ENCODE peak calls at places on chromosomes 3 and 15, in nine cellular contexts. S is GM23338; B is AG08395; R is stimulated activated CD8-positive, alpha-beta memory T cell treated with anti-CD3 and anti-CD28 coated beads, Interleukin-15, amount 100 ng/mL, for 1 hour; W is posterior vena cava; N is pancreas; U is neural progenitor cell; V is SJSA1; M is effector memory CD8-positive, alpha-beta T cell. Y is an unnamed sample.

GRCh38 chr3:173096994-173097785 is 43.8 kb downstream of the SPATA16 start:
- DNase-seq in U (no peak), B (no peak), N (no peak), R (no peak), W (no peak), V (no peak), M (no peak), S (no peak), Y (no peak)

GRCh38 chr3:141261472-141262171 is 30.0 kb downstream of the PXYLP1 start:
- DNase-seq in S (no peak), R (no peak), B (no peak), U (no peak), N (no peak), V (no peak), W (no peak), M (no peak), Y (no peak)

GRCh38 chr15:55402707-55403106 is 5.5 kb downstream of the CCPG1 start:
- DNase-seq in R (no peak), S (no peak), V (no peak), W (no peak), N (no peak), M (no peak), U (no peak), B (no peak), Y (no peak)

GRCh38 chr3:40387001-40387894 is at the start of gene ENTPD3:
- DNase-seq in W (no peak), U (peak; percentile 66), B (no peak), V (no peak), R (no peak), M (peak; percentile 12), S (peak; percentile 87), N (peak; percentile 60), Y (no peak)

GRCh38 chr15:96338772-96339661 is 8.5 kb downstream of the NR2F2 start:
- DNase-seq in V (no peak), N (no peak), W (no peak), M (no peak), S (peak; percentile 28), R (no peak), B (no peak), U (peak; percentile 31), Y (no peak)

GRCh38 chr3:138914870-138915502 is 32.0 kb downstream of the FOXL2 start:
- DNase-seq in V (no peak), B (peak; percentile 35), R (no peak), S (peak; percentile 56), M (no peak), W (no peak), N (no peak), U (no peak), Y (no peak)

GRCh38 chr15:63887630-63888029 is 53.9 kb upstream of the HERC1 start:
- DNase-seq in M (no peak), N (no peak), R (no peak), U (no peak), V (no peak), W (peak; percentile 72), S (no peak), B (no peak), Y (no peak)

GRCh38 chr3:61903931-61904657 is 342.7 kb downstream of the PTPRG start:
- DNase-seq in W (no peak), M (no peak), N (peak; percentile 8), U (no peak), S (no peak), B (peak; percentile 27), R (no peak), V (no peak), Y (no peak)

GRCh38 chr15:68314563-68314962 is 37.0 kb downstream of the FEM1B start:
- DNase-seq in M (no peak), V (peak; percentile 26), N (peak; percentile 58), B (no peak), S (no peak), W (peak; percentile 68), U (no peak), R (no peak), Y (no peak)

GRCh38 chr15:100821327-100821726 is 58.3 kb upstream of the ALDH1A3 start:
- DNase-seq in W (no peak), S (no peak), N (no peak), B (no peak), U (no peak), V (no peak), M (no peak), R (no peak), Y (no peak)

GRCh38 chr15:40308844-40309189 is 1.1 kb upstream of the PLCB2 start:
- DNase-seq in N (no peak), B (no peak), R (no peak), W (peak; percentile 82), V (peak; percentile 69), M (no peak), U (no peak), S (peak; percentile 39), Y (no peak)

GRCh38 chr3:69207036-69207435 is 84.6 kb upstream of the LMOD3 start:
- DNase-seq in S (no peak), W (no peak), N (no peak), U (no peak), M (no peak), B (no peak), R (no peak), V (no peak), Y (no peak)

GRCh38 chr3:194315965-194316361 is 35.2 kb downstream of the CPN2 start:
- DNase-seq in M (no peak), B (no peak), N (no peak), S (no peak), R (no peak), U (no peak), W (no peak), V (no peak), Y (no peak)

GRCh38 chr15:90336705-90337141 is 15.4 kb upstream of the ZNF774 start:
- DNase-seq in R (no peak), B (peak; percentile 58), S (no peak), W (no peak), V (peak; percentile 55), M (no peak), N (no peak), U (no peak), Y (no peak)

GRCh38 chr15:67918205-67918861 is 78.5 kb upstream of the RNU6-1 start:
- DNase-seq in S (no peak), W (no peak), U (peak; percentile 60), N (no peak), V (no peak), B (no peak), M (no peak), R (no peak), Y (no peak)

GRCh38 chr3:98584563-98584962 is 8.8 kb downstream of the CPOX start:
- DNase-seq in S (no peak), B (no peak), N (no peak), M (no peak), U (no peak), R (no peak), V (no peak), W (no peak), Y (no peak)

GRCh38 chr3:71389911-71390573 is 193.5 kb downstream of the FOXP1 start:
- DNase-seq in S (peak; percentile 71), B (no peak), V (no peak), U (peak; percentile 17), M (no peak), N (peak; percentile 69), R (no peak), W (no peak), Y (no peak)

GRCh38 chr15:31151301-31152233 is 50.0 kb upstream of the TRPM1 start:
- DNase-seq in N (no peak), V (no peak), M (no peak), B (no peak), R (no peak), W (no peak), S (no peak), U (no peak), Y (no peak)

GRCh38 chr3:160616721-160617120 is 51.4 kb upstream of the KPNA4 start:
- DNase-seq in S (no peak), V (no peak), B (peak; percentile 49), N (no peak), U (no peak), W (no peak), R (no peak), M (no peak), Y (no peak)

GRCh38 chr3:154973851-154974250 is 106.3 kb upstream of the MME start:
- DNase-seq in U (no peak), S (no peak), B (no peak), V (no peak), N (no peak), W (no peak), R (no peak), M (no peak), Y (no peak)

GRCh38 chr3:141486735-141487418 is at the start of gene RASA2:
- DNase-seq in M (peak; percentile 54), S (peak; percentile 89), B (peak; percentile 90), U (peak; percentile 95), V (peak; percentile 74), R (peak; percentile 26), N (peak; percentile 64), W (peak; percentile 86), Y (peak; percentile 56)

GRCh38 chr3:179179979-179180758 is 32.0 kb downstream of the PIK3CA start:
- DNase-seq in M (no peak), U (no peak), R (no peak), S (no peak), N (no peak), B (no peak), V (no peak), W (no peak), Y (no peak)

GRCh38 chr3:123328851-123329635 is 119.8 kb downstream of the ADCY5 start:
- DNase-seq in R (peak; percentile 56), N (peak; percentile 68), M (peak; percentile 67), V (peak; percentile 71), W (peak; percentile 93), U (peak; percentile 84), B (peak; percentile 83), S (peak; percentile 87), Y (peak; percentile 66)

GRCh38 chr15:33547876-33548275 is 237.1 kb downstream of the RYR3 start:
- DNase-seq in U (peak; percentile 79), N (no peak), W (peak; percentile 82), B (peak; percentile 22), R (no peak), V (peak; percentile 46), S (peak; percentile 86), M (no peak), Y (no peak)

GRCh38 chr15:39281094-39281493 is 299.8 kb upstream of the THBS1 start:
- DNase-seq in W (no peak), U (no peak), V (no peak), M (no peak), B (no peak), N (no peak), R (no peak), S (no peak), Y (no peak)

GRCh38 chr3:63051920-63052319 is 176.7 kb upstream of the CADPS start:
- DNase-seq in N (peak; percentile 14), R (no peak), M (no peak), U (peak; percentile 8), B (no peak), W (no peak), S (peak; percentile 38), V (peak; percentile 42), Y (no peak)

GRCh38 chr3:151008699-151009098 is 36.2 kb upstream of the CLRN1 start:
- DNase-seq in N (no peak), V (no peak), B (peak; percentile 59), M (no peak), U (peak; percentile 53), S (peak; percentile 51), W (no peak), R (no peak), Y (no peak)

GRCh38 chr15:23866832-23867231 is 179.7 kb upstream of the NDN start:
- DNase-seq in S (peak; percentile 47), N (no peak), W (no peak), V (no peak), R (no peak), U (peak; percentile 36), B (no peak), M (no peak), Y (no peak)

GRCh38 chr3:177463863-177464262 is 266.6 kb upstream of the TBL1XR1 start:
- DNase-seq in M (no peak), B (peak; percentile 65), W (no peak), R (no peak), V (peak; percentile 47), S (peak; percentile 28), N (no peak), U (no peak), Y (no peak)

GRCh38 chr3:119319311-119319710 is 25.1 kb downstream of the ARHGAP31 start:
- DNase-seq in R (no peak), N (no peak), M (no peak), W (no peak), V (no peak), S (no peak), B (no peak), U (no peak), Y (no peak)

GRCh38 chr3:65953301-65953812 is 85.4 kb downstream of the MAGI1 start:
- DNase-seq in U (peak; percentile 23), W (no peak), B (no peak), S (peak; percentile 95), V (no peak), R (no peak), N (peak; percentile 96), M (no peak), Y (no peak)